ENCODE peak calls at places on chromosome 11, in ten cellular contexts. One of them, this sample, is unnamed.
A peak's percentile ranks its signal among the peaks of the same experiment; 100 is the strongest.

GRCh38 chr11:67274768-67275605 is 8.7 kb downstream of the GRK2 start:
- DNase-seq in NCI-H146: no peak
- DNase-seq in activated naive CD4-positive, alpha-beta T cell: no peak
- DNase-seq in NT2/D1: no peak
- DNase-seq in fibroblast of lung: no peak
- DNase-seq in HuH-7.5: no peak
- DNase-seq in stimulated activated CD4-positive, alpha-beta T cell treated with anti-CD3 and anti-CD28 coated beads, Interleukin-15, amount 100 ng/mL, for 1 hour: no peak
- DNase-seq in neural crest cell: no peak
- DNase-seq in central memory CD8-positive, alpha-beta T cell: no peak
- DNase-seq in spleen: peak; percentile 93
- DNase-seq in this sample: no peak

GRCh38 chr11:78419327-78419726 is 1.7 kb upstream of the GAB2 start:
- DNase-seq in NCI-H146: no peak
- DNase-seq in activated naive CD4-positive, alpha-beta T cell: no peak
- DNase-seq in NT2/D1: no peak
- DNase-seq in fibroblast of lung: peak; percentile 99
- DNase-seq in HuH-7.5: no peak
- DNase-seq in stimulated activated CD4-positive, alpha-beta T cell treated with anti-CD3 and anti-CD28 coated beads, Interleukin-15, amount 100 ng/mL, for 1 hour: no peak
- DNase-seq in neural crest cell: no peak
- DNase-seq in central memory CD8-positive, alpha-beta T cell: no peak
- DNase-seq in spleen: no peak
- DNase-seq in this sample: no peak

GRCh38 chr11:721913-722811 is 16.1 kb downstream of the EPS8L2 start:
- DNase-seq in NCI-H146: peak; percentile 82
- DNase-seq in activated naive CD4-positive, alpha-beta T cell: no peak
- DNase-seq in NT2/D1: no peak
- DNase-seq in fibroblast of lung: no peak
- DNase-seq in HuH-7.5: no peak
- DNase-seq in stimulated activated CD4-positive, alpha-beta T cell treated with anti-CD3 and anti-CD28 coated beads, Interleukin-15, amount 100 ng/mL, for 1 hour: no peak
- DNase-seq in neural crest cell: no peak
- DNase-seq in central memory CD8-positive, alpha-beta T cell: no peak
- DNase-seq in spleen: peak; percentile 94
- DNase-seq in this sample: no peak

GRCh38 chr11:69915151-69915500 is 95.9 kb upstream of the FGF3 start:
- DNase-seq in NCI-H146: no peak
- DNase-seq in activated naive CD4-positive, alpha-beta T cell: no peak
- DNase-seq in NT2/D1: no peak
- DNase-seq in fibroblast of lung: no peak
- DNase-seq in HuH-7.5: no peak
- DNase-seq in stimulated activated CD4-positive, alpha-beta T cell treated with anti-CD3 and anti-CD28 coated beads, Interleukin-15, amount 100 ng/mL, for 1 hour: no peak
- DNase-seq in neural crest cell: no peak
- DNase-seq in central memory CD8-positive, alpha-beta T cell: no peak
- DNase-seq in spleen: no peak
- DNase-seq in this sample: no peak

GRCh38 chr11:27468209-27468608 is 4.4 kb downstream of the LGR4 start:
- DNase-seq in NCI-H146: no peak
- DNase-seq in activated naive CD4-positive, alpha-beta T cell: no peak
- DNase-seq in NT2/D1: no peak
- DNase-seq in fibroblast of lung: peak; percentile 50
- DNase-seq in HuH-7.5: no peak
- DNase-seq in stimulated activated CD4-positive, alpha-beta T cell treated with anti-CD3 and anti-CD28 coated beads, Interleukin-15, amount 100 ng/mL, for 1 hour: no peak
- DNase-seq in neural crest cell: no peak
- DNase-seq in central memory CD8-positive, alpha-beta T cell: no peak
- DNase-seq in spleen: no peak
- DNase-seq in this sample: no peak

GRCh38 chr11:15764329-15764728 is 592.0 kb downstream of the SOX6 start:
- DNase-seq in NCI-H146: no peak
- DNase-seq in activated naive CD4-positive, alpha-beta T cell: no peak
- DNase-seq in NT2/D1: no peak
- DNase-seq in fibroblast of lung: no peak
- DNase-seq in HuH-7.5: no peak
- DNase-seq in stimulated activated CD4-positive, alpha-beta T cell treated with anti-CD3 and anti-CD28 coated beads, Interleukin-15, amount 100 ng/mL, for 1 hour: no peak
- DNase-seq in neural crest cell: no peak
- DNase-seq in central memory CD8-positive, alpha-beta T cell: no peak
- DNase-seq in spleen: no peak
- DNase-seq in this sample: no peak

GRCh38 chr11:19432370-19433163 is 191.8 kb upstream of the E2F8 start:
- DNase-seq in NCI-H146: no peak
- DNase-seq in activated naive CD4-positive, alpha-beta T cell: no peak
- DNase-seq in NT2/D1: no peak
- DNase-seq in fibroblast of lung: peak; percentile 96
- DNase-seq in HuH-7.5: no peak
- DNase-seq in stimulated activated CD4-positive, alpha-beta T cell treated with anti-CD3 and anti-CD28 coated beads, Interleukin-15, amount 100 ng/mL, for 1 hour: no peak
- DNase-seq in neural crest cell: no peak
- DNase-seq in central memory CD8-positive, alpha-beta T cell: no peak
- DNase-seq in spleen: no peak
- DNase-seq in this sample: no peak

GRCh38 chr11:120120805-120121335 is 17.0 kb downstream of the TRIM29 start:
- DNase-seq in NCI-H146: no peak
- DNase-seq in activated naive CD4-positive, alpha-beta T cell: no peak
- DNase-seq in NT2/D1: no peak
- DNase-seq in fibroblast of lung: no peak
- DNase-seq in HuH-7.5: no peak
- DNase-seq in stimulated activated CD4-positive, alpha-beta T cell treated with anti-CD3 and anti-CD28 coated beads, Interleukin-15, amount 100 ng/mL, for 1 hour: no peak
- DNase-seq in neural crest cell: no peak
- DNase-seq in central memory CD8-positive, alpha-beta T cell: no peak
- DNase-seq in spleen: no peak
- DNase-seq in this sample: no peak

GRCh38 chr11:14584595-14584994 is 59.0 kb upstream of the PDE3B start:
- DNase-seq in NCI-H146: no peak
- DNase-seq in activated naive CD4-positive, alpha-beta T cell: no peak
- DNase-seq in NT2/D1: no peak
- DNase-seq in fibroblast of lung: no peak
- DNase-seq in HuH-7.5: peak; percentile 35
- DNase-seq in stimulated activated CD4-positive, alpha-beta T cell treated with anti-CD3 and anti-CD28 coated beads, Interleukin-15, amount 100 ng/mL, for 1 hour: no peak
- DNase-seq in neural crest cell: no peak
- DNase-seq in central memory CD8-positive, alpha-beta T cell: no peak
- DNase-seq in spleen: no peak
- DNase-seq in this sample: no peak

GRCh38 chr11:35139883-35140282 is 912 bp downstream of the CD44 start:
- DNase-seq in NCI-H146: no peak
- DNase-seq in activated naive CD4-positive, alpha-beta T cell: no peak
- DNase-seq in NT2/D1: no peak
- DNase-seq in fibroblast of lung: peak; percentile 34
- DNase-seq in HuH-7.5: no peak
- DNase-seq in stimulated activated CD4-positive, alpha-beta T cell treated with anti-CD3 and anti-CD28 coated beads, Interleukin-15, amount 100 ng/mL, for 1 hour: no peak
- DNase-seq in neural crest cell: no peak
- DNase-seq in central memory CD8-positive, alpha-beta T cell: no peak
- DNase-seq in spleen: no peak
- DNase-seq in this sample: no peak

GRCh38 chr11:29162490-29162889 is 854.3 kb downstream of the KCNA4 start:
- DNase-seq in NCI-H146: no peak
- DNase-seq in activated naive CD4-positive, alpha-beta T cell: no peak
- DNase-seq in NT2/D1: no peak
- DNase-seq in fibroblast of lung: peak; percentile 19
- DNase-seq in HuH-7.5: no peak
- DNase-seq in stimulated activated CD4-positive, alpha-beta T cell treated with anti-CD3 and anti-CD28 coated beads, Interleukin-15, amount 100 ng/mL, for 1 hour: no peak
- DNase-seq in neural crest cell: no peak
- DNase-seq in central memory CD8-positive, alpha-beta T cell: no peak
- DNase-seq in spleen: no peak
- DNase-seq in this sample: no peak

GRCh38 chr11:29200776-29201574 is 815.9 kb downstream of the KCNA4 start:
- DNase-seq in NCI-H146: peak; percentile 4
- DNase-seq in activated naive CD4-positive, alpha-beta T cell: no peak
- DNase-seq in NT2/D1: no peak
- DNase-seq in fibroblast of lung: no peak
- DNase-seq in HuH-7.5: no peak
- DNase-seq in stimulated activated CD4-positive, alpha-beta T cell treated with anti-CD3 and anti-CD28 coated beads, Interleukin-15, amount 100 ng/mL, for 1 hour: no peak
- DNase-seq in neural crest cell: no peak
- DNase-seq in central memory CD8-positive, alpha-beta T cell: no peak
- DNase-seq in spleen: no peak
- DNase-seq in this sample: no peak

GRCh38 chr11:122584670-122585069 is 70.9 kb upstream of the UBASH3B start:
- DNase-seq in NCI-H146: no peak
- DNase-seq in activated naive CD4-positive, alpha-beta T cell: no peak
- DNase-seq in NT2/D1: no peak
- DNase-seq in fibroblast of lung: no peak
- DNase-seq in HuH-7.5: no peak
- DNase-seq in stimulated activated CD4-positive, alpha-beta T cell treated with anti-CD3 and anti-CD28 coated beads, Interleukin-15, amount 100 ng/mL, for 1 hour: no peak
- DNase-seq in neural crest cell: no peak
- DNase-seq in central memory CD8-positive, alpha-beta T cell: no peak
- DNase-seq in spleen: no peak
- DNase-seq in this sample: no peak

GRCh38 chr11:61837411-61838005 is 9.4 kb downstream of the FADS2 start:
- DNase-seq in NCI-H146: no peak
- DNase-seq in activated naive CD4-positive, alpha-beta T cell: no peak
- DNase-seq in NT2/D1: no peak
- DNase-seq in fibroblast of lung: no peak
- DNase-seq in HuH-7.5: no peak
- DNase-seq in stimulated activated CD4-positive, alpha-beta T cell treated with anti-CD3 and anti-CD28 coated beads, Interleukin-15, amount 100 ng/mL, for 1 hour: no peak
- DNase-seq in neural crest cell: no peak
- DNase-seq in central memory CD8-positive, alpha-beta T cell: no peak
- DNase-seq in spleen: peak; percentile 54
- DNase-seq in this sample: no peak

GRCh38 chr11:17116121-17116520 is 38.7 kb upstream of the RPS13 start:
- DNase-seq in NCI-H146: no peak
- DNase-seq in activated naive CD4-positive, alpha-beta T cell: no peak
- DNase-seq in NT2/D1: no peak
- DNase-seq in fibroblast of lung: no peak
- DNase-seq in HuH-7.5: no peak
- DNase-seq in stimulated activated CD4-positive, alpha-beta T cell treated with anti-CD3 and anti-CD28 coated beads, Interleukin-15, amount 100 ng/mL, for 1 hour: no peak
- DNase-seq in neural crest cell: no peak
- DNase-seq in central memory CD8-positive, alpha-beta T cell: no peak
- DNase-seq in spleen: no peak
- DNase-seq in this sample: no peak

GRCh38 chr11:75434886-75435570 is 2.0 kb upstream of the KLHL35 start:
- DNase-seq in NCI-H146: no peak
- DNase-seq in activated naive CD4-positive, alpha-beta T cell: no peak
- DNase-seq in NT2/D1: no peak
- DNase-seq in fibroblast of lung: no peak
- DNase-seq in HuH-7.5: no peak
- DNase-seq in stimulated activated CD4-positive, alpha-beta T cell treated with anti-CD3 and anti-CD28 coated beads, Interleukin-15, amount 100 ng/mL, for 1 hour: no peak
- DNase-seq in neural crest cell: no peak
- DNase-seq in central memory CD8-positive, alpha-beta T cell: no peak
- DNase-seq in spleen: no peak
- DNase-seq in this sample: no peak

GRCh38 chr11:20388096-20389055 is 860 bp downstream of the PRMT3 start:
- DNase-seq in NCI-H146: no peak
- DNase-seq in activated naive CD4-positive, alpha-beta T cell: no peak
- DNase-seq in NT2/D1: no peak
- DNase-seq in fibroblast of lung: no peak
- DNase-seq in HuH-7.5: peak; percentile 13
- DNase-seq in stimulated activated CD4-positive, alpha-beta T cell treated with anti-CD3 and anti-CD28 coated beads, Interleukin-15, amount 100 ng/mL, for 1 hour: no peak
- DNase-seq in neural crest cell: no peak
- DNase-seq in central memory CD8-positive, alpha-beta T cell: no peak
- DNase-seq in spleen: no peak
- DNase-seq in this sample: no peak

GRCh38 chr11:68461284-68461861 is 821 bp downstream of the PPP6R3 start:
- DNase-seq in NCI-H146: peak; percentile 48
- DNase-seq in activated naive CD4-positive, alpha-beta T cell: no peak
- DNase-seq in NT2/D1: no peak
- DNase-seq in fibroblast of lung: peak; percentile 47
- DNase-seq in HuH-7.5: no peak
- DNase-seq in stimulated activated CD4-positive, alpha-beta T cell treated with anti-CD3 and anti-CD28 coated beads, Interleukin-15, amount 100 ng/mL, for 1 hour: no peak
- DNase-seq in neural crest cell: no peak
- DNase-seq in central memory CD8-positive, alpha-beta T cell: no peak
- DNase-seq in spleen: peak; percentile 25
- DNase-seq in this sample: no peak

GRCh38 chr11:99988105-99988907 is 698.8 kb upstream of the ARHGAP42 start:
- DNase-seq in NCI-H146: no peak
- DNase-seq in activated naive CD4-positive, alpha-beta T cell: no peak
- DNase-seq in NT2/D1: no peak
- DNase-seq in fibroblast of lung: no peak
- DNase-seq in HuH-7.5: no peak
- DNase-seq in stimulated activated CD4-positive, alpha-beta T cell treated with anti-CD3 and anti-CD28 coated beads, Interleukin-15, amount 100 ng/mL, for 1 hour: no peak
- DNase-seq in neural crest cell: no peak
- DNase-seq in central memory CD8-positive, alpha-beta T cell: no peak
- DNase-seq in spleen: no peak
- DNase-seq in this sample: no peak

This sample was measured in NCI-H774.